ENCODE peak calls at places on chromosomes 5 and 9, in five cellular contexts. S, C, H, X and R are unnamed samples.

GRCh38 chr9:89442981-89443817 is 54.7 kb downstream of the SEMA4D start:
- DNase-seq in S (no peak), C (no peak), H (no peak), X (no peak), R (no peak)

GRCh38 chr5:164893071-164893470 is 1387.7 kb downstream of the MAT2B start:
- DNase-seq in S (no peak), C (no peak), H (no peak), X (no peak), R (no peak)

GRCh38 chr5:172238334-172238733 is 44.4 kb downstream of the EFCAB9 start:
- DNase-seq in S (no peak), C (no peak), H (no peak), X (no peak), R (no peak)

GRCh38 chr5:51378778-51379652 is 4.2 kb upstream of the ISL1 start:
- DNase-seq in S (peak), C (no peak), H (no peak), X (no peak), R (no peak)

GRCh38 chr5:57804007-57804444 is 321.4 kb upstream of the ACTBL2 start:
- DNase-seq in S (no peak), C (no peak), H (no peak), X (no peak), R (no peak)

GRCh38 chr5:31131381-31131811 is 62.1 kb upstream of the CDH6 start:
- DNase-seq in S (no peak), C (no peak), H (no peak), X (no peak), R (no peak)

GRCh38 chr5:179244051-179244450 is 101.2 kb downstream of the ADAMTS2 start:
- DNase-seq in S (no peak), C (no peak), H (no peak), X (peak), R (no peak)

GRCh38 chr9:35603506-35603985 is 1.5 kb upstream of the TESK1 start:
- DNase-seq in S (no peak), C (peak), H (peak), X (peak), R (peak)

GRCh38 chr9:75616841-75617566 is 273.5 kb upstream of the PCSK5 start:
- DNase-seq in S (no peak), C (no peak), H (peak), X (no peak), R (no peak)

GRCh38 chr9:78054180-78054579 is 22.6 kb upstream of the GNAQ start:
- DNase-seq in S (no peak), C (peak), H (no peak), X (no peak), R (no peak)

GRCh38 chr5:82549263-82549662 is 271.1 kb upstream of the RPS23 start:
- DNase-seq in S (no peak), C (no peak), H (no peak), X (no peak), R (no peak)

GRCh38 chr5:59038169-59039002 is 455.5 kb downstream of the RAB3C start:
- DNase-seq in S (no peak), C (no peak), H (no peak), X (no peak), R (no peak)

GRCh38 chr5:5179079-5179478 is 38.9 kb downstream of the ADAMTS16 start:
- DNase-seq in S (no peak), C (no peak), H (no peak), X (no peak), R (no peak)

GRCh38 chr5:35826561-35826960 is 30.1 kb upstream of the IL7R start:
- DNase-seq in S (no peak), C (no peak), H (no peak), X (no peak), R (no peak)

GRCh38 chr5:147939431-147940114 is 33.2 kb upstream of the C5orf46 start:
- DNase-seq in S (no peak), C (peak), H (no peak), X (no peak), R (no peak)

GRCh38 chr5:96253140-96253539 is 179.9 kb downstream of the PCSK1 start:
- DNase-seq in S (no peak), C (no peak), H (no peak), X (no peak), R (no peak)

GRCh38 chr5:56670916-56671315 is 144.4 kb upstream of the MAP3K1 start:
- DNase-seq in S (no peak), C (no peak), H (no peak), X (no peak), R (no peak)

GRCh38 chr9:77575785-77576184 is 72.3 kb downstream of the GNA14 start:
- DNase-seq in S (no peak), C (no peak), H (no peak), X (no peak), R (peak)

GRCh38 chr5:169803077-169803981 is 166.3 kb downstream of the DOCK2 start:
- DNase-seq in S (no peak), C (peak), H (no peak), X (no peak), R (peak)

GRCh38 chr9:110125207-110125751 is 82.7 kb downstream of the C9orf152 start:
- DNase-seq in S (peak), C (peak), H (peak), X (peak), R (no peak)

GRCh38 chr5:156366536-156366935 is 39.6 kb downstream of the SGCD start:
- DNase-seq in S (no peak), C (no peak), H (no peak), X (no peak), R (no peak)

GRCh38 chr5:78095119-78095518 is 199.4 kb downstream of the AP3B1 start:
- DNase-seq in S (no peak), C (no peak), H (no peak), X (no peak), R (no peak)

GRCh38 chr5:178590141-178590923 is at the start of gene COL23A1:
- DNase-seq in S (peak), C (peak), H (peak), X (no peak), R (peak)

GRCh38 chr5:149403923-149404745 is 25.0 kb upstream of the IL17B start:
- DNase-seq in S (no peak), C (no peak), H (no peak), X (no peak), R (no peak)

GRCh38 chr5:154197801-154198461 is 7.4 kb downstream of the GALNT10 start:
- DNase-seq in S (peak), C (peak), H (peak), X (no peak), R (no peak)

GRCh38 chr9:11868795-11869194 is 824.4 kb upstream of the TYRP1 start:
- DNase-seq in S (no peak), C (no peak), H (no peak), X (no peak), R (no peak)

GRCh38 chr9:91907387-91908292 is 42.4 kb downstream of the ROR2 start:
- DNase-seq in S (no peak), C (no peak), H (no peak), X (no peak), R (no peak)

GRCh38 chr5:54619732-54620582 is 102.4 kb downstream of the SNX18 start:
- DNase-seq in S (no peak), C (no peak), H (no peak), X (no peak), R (peak)

GRCh38 chr5:176886336-176887251 is 12.6 kb downstream of the HK3 start:
- DNase-seq in S (no peak), C (no peak), H (no peak), X (peak), R (peak)

GRCh38 chr5:53035868-53036381 is 46.8 kb downstream of the ITGA2 start:
- DNase-seq in S (peak), C (no peak), H (no peak), X (no peak), R (no peak)

GRCh38 chr9:135978650-135979461 is 17.7 kb upstream of the UBAC1 start:
- DNase-seq in S (no peak), C (no peak), H (no peak), X (no peak), R (no peak)

DNA sequence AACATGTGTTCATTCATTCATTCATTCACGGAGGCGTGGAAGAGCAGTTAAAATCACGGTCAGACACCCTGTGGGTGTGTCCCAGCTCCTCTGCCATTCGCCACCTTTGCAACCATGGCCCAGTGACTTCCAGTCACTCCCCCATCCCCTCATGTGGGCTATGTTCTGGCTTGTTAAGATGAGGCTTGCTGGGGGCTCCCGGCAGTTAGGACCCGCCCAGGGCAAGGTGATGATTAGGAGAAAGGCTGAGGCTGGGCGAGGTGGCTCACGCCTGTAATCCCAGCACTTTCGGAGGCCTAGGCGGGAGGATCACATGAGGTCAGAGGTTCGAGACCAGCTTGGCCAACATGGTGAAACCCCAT is 24.9 kb upstream of the PTGES start:
- DNase-seq in S (no peak), C (no peak), H (no peak), X (no peak), R (no peak)
- H3K27ac ChIP-seq in S (no peak), C (peak), H (peak), X (peak), R (no peak)

GRCh38 chr5:395156-395920 is 47.6 kb upstream of the EXOC3 start:
- DNase-seq in S (peak), C (no peak), H (no peak), X (peak), R (no peak)
- TF ChIP-seq POLR2AphosphoS5 in S (peak), C (no peak), H (no peak), X (no peak), R (no peak)

GRCh38 chr9:121182437-121182836 is 19.2 kb downstream of the RAB14 start:
- DNase-seq in S (no peak), C (no peak), H (no peak), X (no peak), R (no peak)

GRCh38 chr9:121183666-121184423 is 17.8 kb downstream of the RAB14 start:
- DNase-seq in S (no peak), C (no peak), H (no peak), X (no peak), R (no peak)

GRCh38 chr9:121185178-121185745 is 16.4 kb downstream of the RAB14 start:
- DNase-seq in S (no peak), C (no peak), H (no peak), X (no peak), R (no peak)

GRCh38 chr9:121184463-121184862 is 17.2 kb downstream of the RAB14 start:
- DNase-seq in S (no peak), C (no peak), H (no peak), X (no peak), R (no peak)

GRCh38 chr9:121182976-121183375 is 18.7 kb downstream of the RAB14 start:
- DNase-seq in S (no peak), C (no peak), H (no peak), X (no peak), R (no peak)
- H3K4me3 ChIP-seq in S (no peak), C (no peak), H (no peak), X (no peak), R (no peak)

GRCh38 chr5:13932006-13932405 is 12.5 kb downstream of the DNAH5 start:
- DNase-seq in S (no peak), C (no peak), H (no peak), X (no peak), R (no peak)
- H3K27ac ChIP-seq in S (no peak), C (no peak), H (no peak), X (no peak), R (no peak)

DNA sequence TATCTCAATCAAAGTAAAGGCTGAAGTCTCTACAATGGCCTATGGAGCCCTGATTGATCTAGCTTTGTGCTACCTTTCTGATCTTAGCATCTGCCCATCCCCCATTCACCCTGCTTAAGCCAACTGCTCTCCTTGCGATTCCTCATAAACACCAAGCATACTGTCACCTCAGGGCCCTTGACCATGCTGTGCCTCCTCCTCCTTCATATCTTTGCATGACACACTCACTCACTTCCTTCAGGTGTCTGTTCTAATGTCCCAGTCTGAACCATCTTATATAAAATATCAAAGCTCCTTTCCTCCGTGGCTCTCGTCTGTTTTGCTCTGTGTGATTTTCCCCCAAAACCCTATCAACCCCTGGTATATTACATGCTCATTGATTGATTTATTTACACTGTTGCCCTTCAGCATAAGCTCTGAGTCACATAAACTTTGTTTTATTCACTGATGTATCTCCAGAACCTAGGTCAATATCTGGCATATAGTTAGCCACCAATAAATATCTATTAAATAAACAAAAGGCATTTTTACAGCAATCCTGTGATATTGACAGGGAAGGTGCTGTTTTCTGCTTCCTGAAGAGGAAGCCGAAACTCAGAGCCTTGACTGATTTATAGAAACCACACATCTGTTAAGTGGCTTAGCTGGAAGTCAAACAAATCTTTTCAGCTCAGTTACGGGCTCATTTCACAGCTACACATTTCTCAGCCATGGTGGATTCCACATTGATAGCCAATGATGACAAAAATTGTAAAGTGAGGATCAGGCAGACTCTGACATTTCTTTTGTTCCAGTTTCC is 103.6 kb downstream of the BOD1 start:
- DNase-seq in S (no peak), C (no peak), H (no peak), X (no peak), R (no peak)
- TF ChIP-seq POLR2AphosphoS5 in S (no peak), C (no peak), H (no peak), X (no peak), R (no peak)

GRCh38 chr5:19923742-19924141 is 64.3 kb downstream of the CDH18 start:
- DNase-seq in S (no peak), C (no peak), H (no peak), X (no peak), R (no peak)

GRCh38 chr5:19927170-19927569 is 60.8 kb downstream of the CDH18 start:
- DNase-seq in S (no peak), C (no peak), H (no peak), X (no peak), R (no peak)

GRCh38 chr5:19928556-19929421 is 59.2 kb downstream of the CDH18 start:
- DNase-seq in S (peak), C (no peak), H (no peak), X (no peak), R (peak)

DNA sequence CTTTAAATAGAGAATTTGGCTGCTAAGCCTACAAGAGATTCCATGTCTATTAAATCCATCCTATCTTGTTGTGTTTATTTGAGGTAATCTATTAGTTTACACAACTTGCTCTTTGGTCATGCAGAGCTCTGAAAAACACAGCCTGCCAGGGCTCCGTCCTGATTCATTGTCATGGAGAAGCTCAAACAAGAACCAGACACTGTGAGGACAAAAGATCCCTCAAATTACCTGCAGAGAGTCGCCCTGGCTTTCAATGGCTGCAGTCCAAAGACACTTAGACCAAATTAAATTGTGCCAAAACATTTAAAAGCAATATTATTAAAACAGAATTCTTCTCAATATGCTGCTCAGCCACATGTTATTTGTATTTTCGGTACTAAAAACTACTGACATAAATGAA is 60.1 kb downstream of the CDH18 start:
- DNase-seq in S (no peak), C (no peak), H (no peak), X (no peak), R (no peak)
- H3K4me3 ChIP-seq in S (no peak), C (no peak), H (no peak), X (no peak), R (no peak)

GRCh38 chr5:6236170-6236793 is 142.1 kb downstream of the MED10 start:
- DNase-seq in S (no peak), C (no peak), H (no peak), X (no peak), R (no peak)
- H3K27ac ChIP-seq in S (no peak), C (no peak), H (no peak), X (no peak), R (no peak)

GRCh38 chr9:33044162-33044673 is 19.1 kb downstream of the DNAJA1 start:
- DNase-seq in S (peak), C (peak), H (peak), X (peak), R (peak)

GRCh38 chr9:33042528-33042927 is 17.5 kb downstream of the DNAJA1 start:
- DNase-seq in S (no peak), C (no peak), H (no peak), X (no peak), R (no peak)

GRCh38 chr9:33041459-33042188 is 16.6 kb downstream of the DNAJA1 start:
- DNase-seq in S (no peak), C (no peak), H (no peak), X (no peak), R (no peak)

GRCh38 chr9:33044677-33045282 is 19.7 kb downstream of the DNAJA1 start:
- DNase-seq in S (no peak), C (peak), H (no peak), X (no peak), R (no peak)

DNA sequence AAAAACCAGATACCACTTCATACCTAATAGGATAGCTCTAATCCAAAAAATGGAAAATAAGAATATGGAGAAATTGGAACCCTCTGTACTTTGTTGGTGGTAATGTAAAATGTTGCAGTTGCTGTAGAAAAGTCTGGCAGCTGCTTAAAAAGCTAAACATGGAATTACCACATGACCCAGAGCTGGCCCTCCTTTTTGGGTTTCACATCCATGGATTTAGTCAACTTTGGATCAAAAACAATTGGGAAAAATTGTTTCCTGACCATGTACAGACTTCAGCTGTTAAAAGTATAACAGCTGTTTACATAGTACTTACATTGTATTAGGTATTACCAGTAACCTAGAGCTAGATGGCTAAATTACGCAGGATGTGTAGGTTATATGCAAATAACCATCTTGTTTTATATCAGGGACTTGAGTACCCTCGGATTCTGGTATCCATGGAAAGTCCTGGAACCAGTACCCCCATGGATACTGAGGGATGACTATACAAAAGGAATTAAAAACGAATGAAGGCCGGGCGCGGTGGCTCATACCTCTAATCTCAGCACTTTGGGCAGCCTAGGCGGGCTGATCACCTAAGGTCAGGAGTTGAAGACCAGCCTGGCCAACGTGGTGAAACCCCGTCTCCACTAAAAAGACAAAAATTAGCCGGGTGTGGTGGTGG is 15.9 kb downstream of the DNAJA1 start:
- DNase-seq in S (no peak), C (no peak), H (no peak), X (no peak), R (no peak)
- TF ChIP-seq POLR2AphosphoS5 in S (no peak), C (no peak), H (no peak), X (no peak), R (no peak)

DNA sequence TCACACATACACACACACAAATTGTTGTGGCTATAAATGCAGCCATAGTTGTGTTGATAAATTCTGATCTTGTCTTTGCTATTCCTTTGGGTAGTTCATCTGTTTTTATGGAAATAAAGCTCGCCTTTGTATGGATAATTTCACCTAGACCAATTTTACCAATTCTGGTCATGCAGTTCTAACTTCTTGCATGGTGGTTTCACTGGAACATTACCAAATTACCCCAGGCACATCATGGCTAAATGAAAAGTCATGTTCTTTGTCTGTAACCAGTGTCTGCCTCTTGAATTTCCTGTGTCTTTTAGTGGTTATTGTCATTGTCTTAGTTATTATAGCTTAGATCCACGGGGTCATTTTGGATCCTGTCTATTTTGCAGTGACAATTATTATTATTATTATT is 50.3 kb upstream of the TMC1 start:
- DNase-seq in S (no peak), C (no peak), H (no peak), X (no peak), R (no peak)
- H3K4me3 ChIP-seq in S (no peak), C (no peak), H (no peak), X (no peak), R (no peak)

GRCh38 chr9:115261656-115262081 is 143.7 kb upstream of the TNC start:
- DNase-seq in S (no peak), C (no peak), H (no peak), X (no peak), R (no peak)
- H3K27ac ChIP-seq in S (no peak), C (peak), H (no peak), X (no peak), R (no peak)